ENCODE peak calls at places on chromosomes 16 and 17, in seven cellular contexts. F is fibroblast of lung, E is neural progenitor cell, N is mammary epithelial cell, X is hepatocyte, M is DND-41, I is GM23248. L is an unnamed sample.

GRCh38 chr17:2040219-2040827 is 1.5 kb upstream of the OVCA2 start:
- DNase-seq in F (no peak), E (no peak), N (no peak), X (no peak), M (no peak), I (peak), L (no peak)

GRCh38 chr16:3022208-3022696 is 1.5 kb downstream of the HCFC1R1 start:
- DNase-seq in F (peak), E (peak), N (peak), X (peak), M (peak), I (peak), L (peak)

GRCh38 chr16:27827765-27828164 is 235.7 kb downstream of the GSG1L start:
- DNase-seq in F (no peak), E (no peak), N (no peak), X (no peak), M (no peak), I (no peak), L (no peak)

GRCh38 chr17:78144146-78144719 is 2.0 kb upstream of the C17orf99 start:
- DNase-seq in F (peak), E (no peak), N (peak), X (peak), M (no peak), I (peak), L (peak)

GRCh38 chr17:64788286-64789060 is 126.4 kb upstream of the SMURF2 start:
- DNase-seq in F (no peak), E (no peak), N (no peak), X (no peak), M (no peak), I (no peak), L (no peak)

GRCh38 chr16:49472598-49472997 is 99.0 kb downstream of the C16orf78 start:
- DNase-seq in F (no peak), E (peak), N (no peak), X (no peak), M (peak), I (no peak), L (no peak)

GRCh38 chr17:31571124-31571892 is 179.8 kb downstream of the RAB11FIP4 start:
- DNase-seq in F (peak), E (no peak), N (peak), X (peak), M (no peak), I (peak), L (no peak)

GRCh38 chr16:49620158-49620867 is 235.6 kb downstream of the ZNF423 start:
- DNase-seq in F (peak), E (no peak), N (no peak), X (peak), M (no peak), I (peak), L (peak)

GRCh38 chr17:39828443-39828842 is 35.7 kb downstream of the IKZF3 start:
- DNase-seq in F (no peak), E (no peak), N (no peak), X (peak), M (no peak), I (no peak), L (no peak)

GRCh38 chr16:28974437-28975157 is at the start of gene SPNS1:
- DNase-seq in F (peak), E (peak), N (peak), X (peak), M (peak), I (peak), L (peak)

GRCh38 chr16:71311553-71312158 is 22.5 kb upstream of the CMTR2 start:
- DNase-seq in F (peak), E (peak), N (no peak), X (peak), M (peak), I (peak), L (peak)

GRCh38 chr17:47935961-47936360 is 5.4 kb upstream of the PNPO start:
- DNase-seq in F (peak), E (no peak), N (peak), X (no peak), M (no peak), I (peak), L (peak)

GRCh38 chr16:87045462-87046216 is 271.6 kb downstream of the C16orf95 start:
- DNase-seq in F (no peak), E (no peak), N (no peak), X (no peak), M (no peak), I (no peak), L (no peak)

GRCh38 chr17:63358111-63358839 is 87.8 kb downstream of the CYB561 start:
- DNase-seq in F (peak), E (no peak), N (peak), X (no peak), M (no peak), I (peak), L (peak)

GRCh38 chr17:78541488-78542237 is 35.5 kb downstream of the DNAH17 start:
- DNase-seq in F (no peak), E (no peak), N (peak), X (no peak), M (no peak), I (peak), L (peak)

GRCh38 chr16:2157480-2158261 is 2.1 kb downstream of the TRAF7 start:
- DNase-seq in F (no peak), E (no peak), N (no peak), X (no peak), M (no peak), I (peak), L (no peak)

DNA sequence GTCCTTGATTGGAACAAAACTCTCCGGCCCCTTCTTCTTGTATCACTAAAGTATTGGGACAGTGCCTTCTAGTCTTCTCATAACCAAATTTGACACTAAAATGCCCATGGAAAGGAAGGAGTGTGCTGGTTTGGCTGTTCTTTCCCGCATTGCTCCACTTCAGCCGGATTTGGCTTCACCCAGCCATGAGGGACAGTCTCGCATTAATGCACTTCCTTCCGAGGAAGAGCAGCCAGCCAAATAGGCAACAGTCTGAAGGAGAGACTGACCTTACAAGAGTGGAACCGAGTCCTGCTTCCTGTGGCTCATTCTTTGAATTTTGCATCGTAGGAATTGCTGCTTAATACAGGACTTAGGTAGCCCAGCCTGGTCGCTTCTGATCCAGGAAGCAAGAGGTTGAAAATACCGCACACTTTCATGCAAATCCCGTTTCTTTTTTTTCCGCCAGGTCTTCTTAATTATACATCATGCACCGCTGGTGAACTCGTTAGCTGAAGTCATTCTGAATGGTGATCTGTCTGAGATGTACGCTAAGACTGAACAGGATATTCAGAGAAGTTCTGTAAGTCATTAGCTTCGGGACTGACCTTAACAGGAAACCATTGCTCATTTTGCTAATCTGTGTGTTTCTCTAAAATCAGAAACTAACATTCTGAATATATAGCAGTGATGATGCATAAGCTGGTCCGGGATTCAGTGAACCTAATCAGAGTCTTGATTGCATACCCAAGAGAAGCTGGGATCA is 38.2 kb downstream of the CLEC16A start:
- DNase-seq in F (no peak), E (no peak), N (no peak), X (no peak), M (no peak), I (no peak), L (no peak)
- H3K4me3 ChIP-seq in F (no peak), E (no peak), N (no peak), X (no peak), M (no peak), I (no peak), L (no peak)

DNA sequence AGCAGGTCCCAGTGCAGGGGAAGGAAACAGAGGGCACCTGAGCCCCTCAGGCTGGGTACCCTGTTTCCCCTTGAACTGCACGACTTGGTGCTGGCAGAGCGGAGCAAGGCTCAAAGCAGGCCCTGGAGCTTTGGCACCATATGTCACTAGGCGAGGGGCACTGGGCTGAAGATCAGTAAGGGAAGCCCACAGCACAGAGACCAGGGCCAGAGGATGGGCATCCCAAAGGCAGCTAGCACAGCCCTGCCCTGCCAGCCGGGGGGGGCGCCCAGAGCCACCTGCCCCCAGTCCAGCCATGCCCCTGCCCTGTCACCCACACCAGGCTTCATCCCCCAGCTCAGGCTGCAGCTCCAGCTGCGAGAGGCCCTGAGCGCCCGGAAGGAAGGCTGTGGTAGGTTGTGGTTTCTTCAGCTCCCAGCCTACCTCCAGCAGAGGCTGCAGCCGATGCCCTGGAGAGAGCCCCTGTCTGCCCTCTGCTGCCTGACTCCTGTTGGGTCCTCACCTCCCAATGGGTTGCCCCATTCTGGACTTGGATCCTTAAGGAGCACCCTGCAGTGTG is 10.9 kb downstream of the NHERF1 start:
- DNase-seq in F (no peak), E (no peak), N (no peak), X (no peak), M (peak), I (no peak), L (no peak)
- TF ChIP-seq EZH2 in F (no peak), E (no peak), N (no peak), X (no peak), M (no peak), I (no peak), L (no peak)

GRCh38 chr16:54454616-54455015 is 168.0 kb upstream of the IRX3 start:
- DNase-seq in F (no peak), E (no peak), N (no peak), X (no peak), M (no peak), I (no peak), L (peak)
- H3K4me3 ChIP-seq in F (no peak), E (no peak), N (no peak), X (no peak), M (no peak), I (no peak), L (no peak)

DNA sequence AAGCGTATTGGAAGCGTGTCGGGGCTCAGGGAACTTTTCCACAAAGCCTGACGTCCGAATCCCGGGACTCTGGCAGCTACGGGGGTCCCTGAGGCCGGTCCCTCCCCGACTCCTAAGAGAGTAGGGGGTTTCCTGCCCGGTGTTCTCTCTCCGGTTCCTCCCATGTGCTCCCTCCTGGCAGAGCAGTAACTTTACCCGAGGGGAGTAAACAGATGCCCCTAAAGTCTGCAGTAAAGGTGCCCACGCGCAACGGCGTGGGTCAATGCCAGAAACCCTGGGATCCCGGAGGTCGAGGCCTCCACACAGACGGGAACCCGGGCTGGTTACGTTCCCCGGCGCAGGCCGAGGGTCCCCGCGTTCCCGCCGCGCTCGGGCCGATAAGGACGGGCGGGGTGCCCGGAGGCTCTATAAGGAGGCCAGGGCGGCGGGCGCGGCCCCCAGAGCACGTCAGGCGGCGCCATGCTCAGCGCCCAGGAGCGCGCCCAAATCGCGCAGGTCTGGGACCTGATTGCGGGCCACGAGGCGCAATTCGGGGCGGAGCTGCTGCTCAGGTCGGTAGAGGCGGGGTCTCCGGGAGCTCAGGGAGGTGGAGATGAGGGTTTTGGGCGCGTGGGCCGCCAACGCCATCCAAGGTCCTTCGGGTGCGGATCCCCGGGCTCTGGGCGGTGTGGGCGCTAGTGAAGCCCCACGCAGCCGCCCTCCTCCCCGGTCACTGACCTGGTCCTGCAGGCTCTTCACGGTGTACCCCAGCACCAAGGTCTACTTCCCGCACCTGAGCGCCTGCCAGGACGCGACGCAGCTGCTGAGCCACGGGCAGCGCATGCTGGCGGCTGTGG is at the start of gene HBM:
- DNase-seq in F (no peak), E (peak), N (no peak), X (no peak), M (no peak), I (no peak), L (no peak)
- TF ChIP-seq EZH2 in F (peak), E (peak), N (peak), X (peak), M (no peak), I (peak), L (peak)

DNA sequence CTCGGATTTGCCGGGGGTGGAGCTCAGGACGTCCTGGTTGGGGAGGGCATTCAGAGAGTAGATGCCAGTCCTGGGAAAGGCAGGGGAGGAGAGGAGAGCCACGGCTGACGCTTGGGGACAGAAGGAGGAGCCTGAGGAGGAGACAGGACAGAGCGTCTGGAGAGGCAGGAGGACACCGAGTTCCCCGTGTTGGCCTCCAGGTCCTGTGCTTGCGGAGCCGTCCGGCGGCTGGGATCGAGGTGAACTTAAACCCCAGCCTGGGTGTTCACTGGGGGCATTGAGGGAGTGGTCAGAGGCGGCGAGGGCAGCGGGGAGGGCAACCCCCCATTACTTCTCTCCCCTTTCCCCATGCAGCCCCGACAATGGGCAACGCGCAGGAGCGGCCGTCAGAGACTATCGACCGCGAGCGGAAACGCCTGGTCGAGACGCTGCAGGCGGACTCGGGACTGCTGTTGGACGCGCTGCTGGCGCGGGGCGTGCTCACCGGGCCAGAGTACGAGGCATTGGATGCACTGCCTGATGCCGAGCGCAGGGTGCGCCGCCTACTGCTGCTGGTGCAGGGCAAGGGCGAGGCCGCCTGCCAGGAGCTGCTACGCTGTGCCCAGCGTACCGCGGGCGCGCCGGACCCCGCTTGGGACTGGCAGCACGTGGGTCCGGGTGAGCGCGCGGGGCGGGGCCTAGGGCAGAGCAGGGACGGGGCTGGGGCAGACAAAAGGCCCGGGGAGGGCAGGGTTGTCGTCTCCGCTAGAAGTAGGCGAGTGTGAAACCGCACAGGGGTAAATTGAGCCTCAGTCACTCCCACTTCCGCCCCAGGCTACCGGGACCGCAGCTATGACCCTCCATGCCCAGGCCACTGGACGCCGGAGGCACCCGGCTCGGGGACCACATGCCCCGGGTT is 3.7 kb downstream of the NOL3 start:
- DNase-seq in F (peak), E (peak), N (peak), X (peak), M (peak), I (peak), L (peak)
- H3K4me3 ChIP-seq in F (peak), E (peak), N (peak), X (peak), M (peak), I (peak), L (peak)

DNA sequence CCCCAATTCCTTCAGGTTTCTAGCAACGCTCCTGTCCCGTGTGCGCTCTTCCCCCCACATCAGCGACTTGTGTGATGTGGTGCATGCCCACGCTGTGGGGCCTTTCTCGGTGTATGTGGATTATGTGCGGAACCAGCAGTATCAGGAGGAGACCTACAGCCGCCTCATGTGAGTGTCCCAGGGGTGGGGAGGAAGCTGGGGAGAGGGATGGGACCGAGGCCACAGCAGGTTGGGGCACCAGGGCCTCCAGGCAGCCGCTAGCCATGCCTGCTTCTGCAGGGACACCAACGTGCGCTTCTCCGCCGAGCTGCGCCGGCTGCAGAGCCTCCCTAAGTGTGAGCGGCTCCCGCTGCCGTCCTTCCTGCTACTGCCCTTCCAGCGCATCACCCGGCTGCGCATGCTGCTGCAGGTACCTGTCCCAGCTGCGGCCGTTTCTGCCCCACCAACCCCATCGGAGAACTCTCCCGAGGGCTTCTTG is 5.7 kb downstream of the ARHGEF15 start:
- DNase-seq in F (no peak), E (peak), N (no peak), X (peak), M (no peak), I (no peak), L (no peak)
- TF ChIP-seq EZH2 in F (peak), E (peak), N (no peak), X (no peak), M (no peak), I (peak), L (no peak)

L was measured in A673.